ENCODE peak calls at places on chromosomes 3 and 15, in five cellular contexts. V is neural progenitor cell, L is hepatocyte, W is GM23248, A is GM23338. T is an unnamed sample.
A peak's percentile ranks its signal among the peaks of the same experiment; 100 is the strongest.

GRCh38 chr15:74170083-74170844 is 3.2 kb upstream of the ISLR start:
- DNase-seq in V (no peak), L (no peak), W (no peak), A (no peak), T (no peak)

GRCh38 chr15:69668049-69668705 is 215.6 kb downstream of the RPLP1 start:
- DNase-seq in V (no peak), L (no peak), W (no peak), A (no peak), T (peak; percentile 11)

GRCh38 chr15:22968356-22968755 is 11.8 kb downstream of the CYFIP1 start:
- DNase-seq in V (no peak), L (no peak), W (peak; percentile 95), A (no peak), T (no peak)

GRCh38 chr3:10419637-10420232 is 85.7 kb downstream of the ATP2B2 start:
- DNase-seq in V (no peak), L (no peak), W (no peak), A (no peak), T (peak; percentile 37)

GRCh38 chr15:23538657-23539056 is 26.8 kb upstream of the MKRN3 start:
- DNase-seq in V (no peak), L (no peak), W (no peak), A (no peak), T (no peak)

GRCh38 chr3:125207507-125207906 is 5.0 kb downstream of the SLC12A8 start:
- DNase-seq in V (no peak), L (no peak), W (no peak), A (no peak), T (no peak)

GRCh38 chr15:65512807-65513416 is 4.6 kb downstream of the DPP8 start:
- DNase-seq in V (no peak), L (no peak), W (peak; percentile 75), A (no peak), T (no peak)

GRCh38 chr3:107660316-107660976 is 137.7 kb downstream of the BBX start:
- DNase-seq in V (peak; percentile 32), L (peak; percentile 57), W (peak; percentile 81), A (no peak), T (peak; percentile 59)

GRCh38 chr3:89876116-89876515 is 768.7 kb downstream of the EPHA3 start:
- DNase-seq in V (no peak), L (no peak), W (no peak), A (no peak), T (no peak)

GRCh38 chr15:60223161-60223560 is 174.6 kb downstream of the ANXA2 start:
- DNase-seq in V (no peak), L (no peak), W (no peak), A (no peak), T (no peak)

GRCh38 chr15:98480858-98481257 is 167.5 kb upstream of the IGF1R start:
- DNase-seq in V (no peak), L (no peak), W (no peak), A (no peak), T (no peak)

GRCh38 chr15:59160880-59161593 is 45.6 kb upstream of the LDHAL6B start:
- DNase-seq in V (peak; percentile 61), L (peak; percentile 28), W (peak; percentile 26), A (peak; percentile 79), T (peak; percentile 35)

GRCh38 chr3:63753567-63753966 is 65.5 kb upstream of the C3orf49 start:
- DNase-seq in V (peak; percentile 28), L (peak; percentile 62), W (peak; percentile 48), A (peak; percentile 61), T (no peak)

GRCh38 chr3:52682016-52682415 is 3.7 kb downstream of the PBRM1 start:
- DNase-seq in V (peak; percentile 27), L (peak; percentile 67), W (peak; percentile 91), A (peak; percentile 42), T (no peak)

GRCh38 chr15:31609243-31609642 is 282.6 kb downstream of the KLF13 start:
- DNase-seq in V (no peak), L (no peak), W (peak; percentile 15), A (no peak), T (no peak)

GRCh38 chr3:155307183-155307582 is 13.7 kb upstream of the STRIT1 start:
- DNase-seq in V (no peak), L (no peak), W (no peak), A (no peak), T (no peak)

GRCh38 chr3:155304394-155304793 is 10.9 kb upstream of the STRIT1 start:
- DNase-seq in V (no peak), L (no peak), W (no peak), A (no peak), T (no peak)

GRCh38 chr3:155303540-155303939 is 10.1 kb upstream of the STRIT1 start:
- DNase-seq in V (no peak), L (no peak), W (no peak), A (no peak), T (no peak)

GRCh38 chr3:155302476-155302875 is 9.0 kb upstream of the STRIT1 start:
- DNase-seq in V (no peak), L (no peak), W (peak; percentile 72), A (no peak), T (no peak)

GRCh38 chr3:155302891-155303290 is 9.4 kb upstream of the STRIT1 start:
- DNase-seq in V (no peak), L (no peak), W (no peak), A (no peak), T (no peak)
- H3K27ac ChIP-seq in V (no peak overlapping the region), L (peak overlapping the region; percentile 28), W (peak overlapping the region; percentile 9), A (no peak overlapping the region), T (no peak overlapping the region)

GRCh38 chr15:77797270-77797669 is 164.6 kb upstream of the LINGO1 start:
- DNase-seq in V (no peak), L (no peak), W (no peak), A (no peak), T (peak; percentile 91)
- H3K4me2 ChIP-seq in V (no peak overlapping the region), L (no peak overlapping the region), W (no peak overlapping the region), A (no peak overlapping the region), T (peak overlapping the region; percentile 68)

GRCh38 chr3:39568508-39568907 is 101.0 kb downstream of the MOBP start:
- DNase-seq in V (no peak), L (no peak), W (no peak), A (no peak), T (no peak)
- H3K27ac ChIP-seq in V (no peak overlapping the region), L (no peak overlapping the region), W (no peak overlapping the region), A (no peak overlapping the region), T (no peak overlapping the region)

DNA sequence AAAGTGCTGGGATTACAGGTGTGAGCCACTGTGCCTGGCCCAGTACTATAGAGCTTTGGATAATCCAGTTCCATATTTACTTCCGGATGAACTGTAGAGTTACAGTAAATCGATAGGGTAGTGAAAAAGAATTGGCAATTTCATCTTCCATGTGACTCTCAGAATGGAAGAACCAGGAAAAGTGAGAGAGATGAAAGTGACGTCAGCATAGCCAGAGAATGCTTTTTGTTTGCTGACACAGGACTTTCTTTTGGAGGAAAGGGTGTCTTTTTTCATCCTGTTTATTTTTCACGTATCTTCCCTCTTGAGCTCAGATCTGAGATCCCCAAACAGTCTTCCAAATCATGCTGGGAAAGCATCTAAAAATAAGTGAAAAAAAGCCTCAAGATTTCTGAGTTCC is 91.2 kb upstream of the KCNAB1 start:
- DNase-seq in V (no peak), L (no peak), W (no peak), A (no peak), T (no peak)
- H3K4me2 ChIP-seq in V (no peak overlapping the region), L (no peak overlapping the region), W (no peak overlapping the region), A (no peak overlapping the region), T (no peak overlapping the region)

T was measured in OCI-LY7.